ENCODE peak calls at places on chromosomes 4 and X, in nine cellular contexts. One of them, this sample, is unnamed.

GRCh38 chrX:151973851-151974335 is 583 bp downstream of the GABRE start:
- DNase-seq in DMS153: no peak
- DNase-seq in dorsolateral prefrontal cortex: no peak
- DNase-seq in ELF-1: peak; percentile 15
- DNase-seq in KBM-7: no peak
- DNase-seq in amniotic stem cell: no peak
- DNase-seq in mucosa of gallbladder: peak; percentile 24
- DNase-seq in RPMI7951: peak; percentile 27
- DNase-seq in AG09309: no peak
- DNase-seq in this sample: no peak

GRCh38 chr4:122914292-122914904 is 8.0 kb downstream of the NUDT6 start:
- DNase-seq in amniotic stem cell: no peak
- DNase-seq in mucosa of gallbladder: no peak
- DNase-seq in DMS153: no peak
- DNase-seq in dorsolateral prefrontal cortex: no peak
- DNase-seq in RPMI7951: peak; percentile 24
- DNase-seq in ELF-1: no peak
- DNase-seq in KBM-7: no peak
- DNase-seq in AG09309: no peak
- DNase-seq in this sample: peak; percentile 46

GRCh38 chr4:2395584-2395983 is 22.9 kb downstream of the ZFYVE28 start:
- DNase-seq in amniotic stem cell: no peak
- DNase-seq in DMS153: no peak
- DNase-seq in ELF-1: no peak
- DNase-seq in RPMI7951: no peak
- DNase-seq in mucosa of gallbladder: no peak
- DNase-seq in dorsolateral prefrontal cortex: no peak
- DNase-seq in AG09309: no peak
- DNase-seq in KBM-7: no peak
- DNase-seq in this sample: no peak

GRCh38 chr4:69830529-69831269 is 29.2 kb downstream of the SULT1E1 start:
- DNase-seq in RPMI7951: no peak
- DNase-seq in amniotic stem cell: no peak
- DNase-seq in dorsolateral prefrontal cortex: no peak
- DNase-seq in mucosa of gallbladder: peak; percentile 64
- DNase-seq in KBM-7: peak; percentile 88
- DNase-seq in DMS153: peak; percentile 99
- DNase-seq in ELF-1: no peak
- DNase-seq in AG09309: no peak
- DNase-seq in this sample: no peak

GRCh38 chr4:110073045-110073845 is 125.2 kb downstream of the ELOVL6 start:
- DNase-seq in mucosa of gallbladder: no peak
- DNase-seq in DMS153: no peak
- DNase-seq in amniotic stem cell: no peak
- DNase-seq in KBM-7: no peak
- DNase-seq in ELF-1: no peak
- DNase-seq in dorsolateral prefrontal cortex: no peak
- DNase-seq in RPMI7951: no peak
- DNase-seq in AG09309: no peak
- DNase-seq in this sample: no peak

GRCh38 chrX:144681501-144681900 is 565.8 kb upstream of the SPANXN1 start:
- DNase-seq in amniotic stem cell: no peak
- DNase-seq in KBM-7: peak; percentile 63
- DNase-seq in dorsolateral prefrontal cortex: no peak
- DNase-seq in AG09309: peak; percentile 64
- DNase-seq in RPMI7951: peak; percentile 97
- DNase-seq in mucosa of gallbladder: no peak
- DNase-seq in ELF-1: no peak
- DNase-seq in DMS153: no peak
- DNase-seq in this sample: no peak

GRCh38 chr4:94889961-94890360 is 132.2 kb downstream of the BMPR1B start:
- DNase-seq in RPMI7951: peak; percentile 14
- DNase-seq in KBM-7: no peak
- DNase-seq in DMS153: no peak
- DNase-seq in mucosa of gallbladder: no peak
- DNase-seq in ELF-1: no peak
- DNase-seq in dorsolateral prefrontal cortex: no peak
- DNase-seq in AG09309: peak; percentile 72
- DNase-seq in amniotic stem cell: no peak
- DNase-seq in this sample: no peak

GRCh38 chr4:120331486-120332281 is 265.0 kb upstream of the MAD2L1 start:
- DNase-seq in KBM-7: no peak
- DNase-seq in amniotic stem cell: no peak
- DNase-seq in DMS153: peak; percentile 18
- DNase-seq in ELF-1: no peak
- DNase-seq in AG09309: no peak
- DNase-seq in dorsolateral prefrontal cortex: no peak
- DNase-seq in mucosa of gallbladder: no peak
- DNase-seq in RPMI7951: no peak
- DNase-seq in this sample: no peak

GRCh38 chr4:55445921-55446577 is 50.3 kb downstream of the TMEM165 start:
- DNase-seq in RPMI7951: peak; percentile 34
- DNase-seq in KBM-7: no peak
- DNase-seq in DMS153: no peak
- DNase-seq in amniotic stem cell: no peak
- DNase-seq in ELF-1: no peak
- DNase-seq in dorsolateral prefrontal cortex: no peak
- DNase-seq in mucosa of gallbladder: no peak
- DNase-seq in AG09309: peak; percentile 66
- DNase-seq in this sample: peak; percentile 76

GRCh38 chr4:32658019-32658418 is 1937.8 kb downstream of the PCDH7 start:
- DNase-seq in KBM-7: no peak
- DNase-seq in RPMI7951: no peak
- DNase-seq in amniotic stem cell: no peak
- DNase-seq in mucosa of gallbladder: no peak
- DNase-seq in AG09309: no peak
- DNase-seq in dorsolateral prefrontal cortex: no peak
- DNase-seq in DMS153: no peak
- DNase-seq in ELF-1: no peak
- DNase-seq in this sample: no peak

GRCh38 chrX:155966876-155967275 is 30.6 kb upstream of the IL9R start:
- DNase-seq in ELF-1: peak; percentile 41
- DNase-seq in KBM-7: peak; percentile 95
- DNase-seq in AG09309: peak; percentile 1
- DNase-seq in dorsolateral prefrontal cortex: no peak
- DNase-seq in mucosa of gallbladder: no peak
- DNase-seq in amniotic stem cell: no peak
- DNase-seq in DMS153: no peak
- DNase-seq in RPMI7951: peak; percentile 57
- DNase-seq in this sample: no peak

This sample was measured in HS-27A.